ENCODE peak calls at places on chromosomes 4 and X, in five cellular contexts. K is BJ, P is A673, A is Calu3, D is body of pancreas. M is an unnamed sample.
A peak's percentile ranks its signal among the peaks of the same experiment; 100 is the strongest.

GRCh38 chr4:123869517-123870282 is 473.1 kb downstream of the SPRY1 start:
- DNase-seq in K (no peak), P (no peak), A (no peak), D (no peak), M (no peak)

GRCh38 chr4:184513802-184514120 is 39.4 kb upstream of the IRF2 start:
- DNase-seq in K (no peak), P (no peak), A (no peak), D (no peak), M (no peak)

GRCh38 chrX:20320461-20321159 is 53.9 kb upstream of the RPS6KA3 start:
- DNase-seq in K (no peak), P (no peak), A (no peak), D (no peak), M (peak; percentile 17)

GRCh38 chr4:106986486-106986885 is 49.6 kb downstream of the DKK2 start:
- DNase-seq in K (peak; percentile 11), P (peak; percentile 90), A (no peak), D (no peak), M (no peak)

GRCh38 chr4:185286571-185286970 is 77.2 kb downstream of the SNX25 start:
- DNase-seq in K (no peak), P (no peak), A (no peak), D (no peak), M (no peak)

GRCh38 chrX:12497832-12498591 is 293.2 kb upstream of the PRPS2 start:
- DNase-seq in K (no peak), P (peak; percentile 33), A (peak; percentile 21), D (peak; percentile 10), M (peak; percentile 17)

GRCh38 chr4:158819942-158820786 is 51.3 kb downstream of the FNIP2 start:
- DNase-seq in K (no peak), P (no peak), A (no peak), D (no peak), M (no peak)

GRCh38 chr4:28479666-28480065 is 1619.0 kb downstream of the STIM2 start:
- DNase-seq in K (no peak), P (no peak), A (no peak), D (no peak), M (no peak)

GRCh38 chr4:17276821-17277220 is 235.1 kb downstream of the QDPR start:
- DNase-seq in K (no peak), P (peak; percentile 26), A (no peak), D (no peak), M (no peak)

GRCh38 chr4:82275431-82276423 is 98.1 kb downstream of the HNRNPD start:
- DNase-seq in K (no peak), P (no peak), A (no peak), D (no peak), M (no peak)

GRCh38 chrX:80120335-80120734 is 105.8 kb downstream of the TBX22 start:
- DNase-seq in K (no peak), P (no peak), A (no peak), D (no peak), M (no peak)

GRCh38 chr4:89021678-89022077 is 35.3 kb downstream of the FAM13A start:
- DNase-seq in K (no peak), P (no peak), A (no peak), D (no peak), M (no peak)

GRCh38 chr4:3725936-3726895 is 40.0 kb upstream of the ADRA2C start:
- DNase-seq in K (no peak), P (no peak), A (no peak), D (no peak), M (no peak)

GRCh38 chrX:118627084-118627758 is 100.2 kb upstream of the IL13RA1 start:
- DNase-seq in K (no peak), P (peak; percentile 7), A (peak; percentile 2), D (no peak), M (no peak)

GRCh38 chrX:154444001-154444754 is at the start of gene FAM50A:
- DNase-seq in K (no peak), P (peak; percentile 75), A (peak; percentile 83), D (peak; percentile 77), M (peak; percentile 87)

GRCh38 chrX:124035657-124036056 is 74.2 kb downstream of the STAG2 start:
- DNase-seq in K (no peak), P (no peak), A (no peak), D (no peak), M (no peak)

GRCh38 chrX:33062016-33062415 is 149.3 kb downstream of the DMD start:
- DNase-seq in K (no peak), P (no peak), A (no peak), D (no peak), M (no peak)

GRCh38 chrX:131010186-131010585 is 48.0 kb upstream of the ARHGAP36 start:
- DNase-seq in K (no peak), P (no peak), A (no peak), D (no peak), M (no peak)

GRCh38 chr4:139024686-139025085 is 9.1 kb downstream of the NOCT start:
- DNase-seq in K (no peak), P (no peak), A (no peak), D (no peak), M (no peak)

GRCh38 chrX:13092455-13092941 is 48.1 kb upstream of the FAM9C start:
- DNase-seq in K (no peak), P (no peak), A (peak; percentile 48), D (no peak), M (peak; percentile 33)

GRCh38 chr4:17189322-17189721 is 290.9 kb upstream of the LDB2 start:
- DNase-seq in K (peak; percentile 36), P (peak; percentile 42), A (no peak), D (no peak), M (no peak)

GRCh38 chr4:105399535-105400161 is 74.2 kb downstream of the PPA2 start:
- DNase-seq in K (peak; percentile 47), P (no peak), A (no peak), D (no peak), M (no peak)

GRCh38 chrX:154125356-154126040 is 18.5 kb upstream of the OPN1LW start:
- DNase-seq in K (no peak), P (no peak), A (no peak), D (no peak), M (no peak)

GRCh38 chr4:95197353-95197752 is 351.4 kb downstream of the UNC5C start:
- DNase-seq in K (no peak), P (no peak), A (no peak), D (no peak), M (no peak)

GRCh38 chr4:106266201-106266600 is 49.8 kb downstream of the TBCK start:
- DNase-seq in K (peak; percentile 26), P (peak; percentile 79), A (no peak), D (no peak), M (no peak)

GRCh38 chrX:16394290-16394689 is 227.0 kb downstream of the MAGEB17 start:
- DNase-seq in K (no peak), P (no peak), A (no peak), D (no peak), M (no peak)

GRCh38 chr4:54527532-54527931 is 130.2 kb upstream of the KIT start:
- DNase-seq in K (no peak), P (no peak), A (no peak), D (no peak), M (no peak)

GRCh38 chr4:87532109-87532508 is 2.9 kb upstream of the SPARCL1 start:
- DNase-seq in K (no peak), P (no peak), A (no peak), D (no peak), M (no peak)

GRCh38 chrX:56798866-56799864 is 70.1 kb downstream of the NBDY start:
- DNase-seq in K (no peak), P (peak; percentile 39), A (no peak), D (no peak), M (peak; percentile 1)

GRCh38 chrX:132216806-132217202 is 2.4 kb downstream of the RAP2C start:
- DNase-seq in K (no peak), P (peak; percentile 32), A (no peak), D (no peak), M (no peak)

DNA sequence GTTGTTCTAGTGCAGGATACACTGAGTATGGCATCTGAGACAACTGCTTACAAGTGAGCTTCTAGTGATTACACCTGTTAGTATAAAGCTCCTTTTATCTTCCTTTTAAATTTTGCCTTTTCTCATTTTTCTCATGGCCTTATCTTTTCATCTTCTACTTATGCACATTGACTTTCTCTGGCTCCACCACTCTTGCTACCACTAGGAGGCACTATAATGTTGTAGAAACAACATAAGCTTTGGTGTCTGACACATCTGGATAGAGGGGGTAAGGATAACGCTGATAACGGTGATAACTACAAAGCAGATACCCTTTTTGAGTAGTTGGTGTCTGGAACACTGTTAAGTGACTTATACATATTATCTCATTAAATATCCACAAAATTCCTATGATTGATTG is 187.4 kb upstream of the TEX13C start:
- DNase-seq in K (no peak), P (peak; percentile 68), A (no peak), D (no peak), M (peak; percentile 6)
- TF ChIP-seq CTCF in K (no peak), P (peak; percentile 79), A (no peak), D (no peak), M (peak; percentile 33)

DNA sequence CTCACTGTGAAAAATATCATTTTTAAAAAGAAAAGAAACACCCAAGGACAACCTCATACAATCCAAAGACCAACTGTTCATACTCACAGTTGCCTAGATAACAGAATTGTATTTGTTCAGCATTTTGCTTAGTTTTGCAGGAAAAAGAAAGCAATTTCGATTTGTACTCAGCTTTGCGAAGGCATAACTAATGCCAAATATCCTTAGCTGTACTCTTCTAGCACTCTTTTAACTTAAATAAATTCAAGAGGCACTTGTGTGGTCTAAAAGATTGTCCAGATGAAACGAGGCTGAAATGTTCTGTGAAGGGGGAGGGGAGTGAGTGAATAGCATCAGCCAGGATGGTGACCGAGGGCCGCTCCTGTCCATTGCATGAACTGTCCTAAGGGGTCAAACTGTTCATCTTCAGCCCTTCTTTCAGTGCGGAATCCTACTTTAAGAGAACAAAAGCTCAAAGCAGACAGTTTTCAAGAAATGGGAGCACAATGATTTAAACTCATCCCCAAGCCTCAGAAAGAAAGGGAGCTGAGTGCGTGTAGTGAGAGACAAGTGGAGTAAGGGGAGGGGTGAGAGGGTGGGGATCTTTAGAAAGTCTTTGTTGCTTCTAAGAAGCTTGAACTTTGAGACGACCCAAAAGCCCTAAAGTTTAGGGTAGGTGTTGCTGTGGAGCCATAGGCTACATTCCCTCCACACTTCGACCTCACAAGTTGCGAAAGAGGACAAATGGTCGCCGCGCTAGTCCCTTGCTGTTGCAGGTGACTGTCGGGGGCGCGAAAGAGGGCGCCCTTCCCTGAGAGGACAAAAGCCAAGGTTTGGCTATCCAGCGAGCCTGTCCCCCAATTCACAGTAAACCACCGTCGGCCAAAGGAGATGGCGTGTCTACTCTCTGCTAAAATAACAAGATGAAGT is 4.0 kb upstream of the NEUROG2 start:
- DNase-seq in K (no peak), P (no peak), A (no peak), D (no peak), M (no peak)
- TF ChIP-seq CTCF in K (no peak), P (peak; percentile 19), A (no peak), D (no peak), M (peak; percentile 47)

DNA sequence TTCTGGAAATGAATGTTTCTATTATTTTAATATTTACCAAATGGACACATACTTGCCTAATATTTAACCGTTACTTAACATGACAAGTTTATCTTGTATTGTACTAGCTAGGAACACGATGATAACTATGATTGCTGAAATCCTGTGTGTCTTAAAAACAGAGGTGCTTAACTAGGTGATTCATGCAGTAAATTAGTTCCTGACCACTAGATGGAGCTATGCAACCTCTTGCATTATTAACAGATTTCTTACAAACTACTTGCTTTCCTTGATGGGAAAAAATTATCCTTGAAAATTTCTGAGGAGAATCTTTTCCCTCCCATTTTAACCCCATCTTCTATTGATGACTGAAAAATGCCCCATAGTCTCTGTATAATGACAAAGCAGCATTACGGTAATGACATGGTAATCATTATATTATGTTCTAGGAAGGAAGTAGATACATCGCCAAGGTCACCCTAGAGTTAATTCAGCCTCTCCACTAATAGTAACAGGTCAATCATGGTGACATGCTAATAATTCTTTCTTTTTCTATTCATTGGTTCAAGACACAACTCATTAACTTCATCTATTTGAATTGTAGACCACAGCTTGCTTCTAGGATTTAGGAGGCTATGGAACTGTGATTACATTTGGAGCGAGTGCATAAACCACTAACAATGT is 844.2 kb downstream of the RAPGEF2 start:
- DNase-seq in K (no peak), P (peak; percentile 82), A (no peak), D (no peak), M (peak; percentile 13)
- TF ChIP-seq CTCF in K (peak; percentile 65), P (peak; percentile 84), A (peak; percentile 23), D (peak; percentile 11), M (peak; percentile 75)

GRCh38 chr4:73142995-73143547 is 73.6 kb upstream of the COX18 start:
- DNase-seq in K (no peak), P (no peak), A (no peak), D (no peak), M (no peak)
- TF ChIP-seq CTCF in K (no peak), P (peak; percentile 26), A (no peak), D (no peak), M (no peak)